ENCODE peak calls at places on chromosome 15, in five cellular contexts. A, W, F, J and D are unnamed samples.
A peak's percentile ranks its signal among the peaks of the same experiment; 100 is the strongest.

GRCh38 chr15:60673918-60674558 is 195.1 kb upstream of the ICE2 start:
- DNase-seq in W (peak; percentile 66), A (no peak), F (peak; percentile 96), J (peak; percentile 96), D (no peak)

GRCh38 chr15:85800460-85801123 is 5.9 kb upstream of the KLHL25 start:
- DNase-seq in F (peak; percentile 61), W (peak; percentile 73), A (no peak), J (peak; percentile 43), D (peak; percentile 59)

GRCh38 chr15:75835990-75836952 is 7.0 kb upstream of the UBE2Q2 start:
- DNase-seq in J (peak; percentile 26), W (no peak), A (no peak), F (no peak), D (no peak)

GRCh38 chr15:63198752-63199250 is 9.4 kb downstream of the RAB8B start:
- DNase-seq in J (peak; percentile 66), W (no peak), F (peak; percentile 69), A (no peak), D (no peak)

GRCh38 chr15:58980351-58980939 is 7.0 kb upstream of the RNF111 start:
- DNase-seq in A (no peak), J (peak; percentile 53), F (peak; percentile 56), W (no peak), D (no peak)

GRCh38 chr15:32803631-32804030 is 85.8 kb downstream of the GREM1 start:
- DNase-seq in W (no peak), J (peak; percentile 35), A (no peak), F (peak; percentile 56), D (no peak)

GRCh38 chr15:29900237-29901189 is 78.2 kb upstream of the TJP1 start:
- DNase-seq in A (no peak), J (no peak), W (no peak), F (no peak), D (no peak)

GRCh38 chr15:69075467-69075866 is 61.0 kb downstream of the NOX5 start:
- DNase-seq in F (no peak), J (no peak), W (no peak), A (no peak), D (no peak)

GRCh38 chr15:31215490-31216209 is 111.0 kb upstream of the KLF13 start:
- DNase-seq in W (peak; percentile 66), J (peak; percentile 65), A (peak; percentile 59), F (no peak), D (peak; percentile 82)
- H3K18ac ChIP-seq in W (peak overlapping the region; percentile 7), J (peak overlapping the region; percentile 85), A (peak overlapping the region; percentile 94), F (no peak overlapping the region), D (no peak overlapping the region)

GRCh38 chr15:77063249-77063648 is 7.7 kb downstream of the TSPAN3 start:
- DNase-seq in F (no peak), A (no peak), J (no peak), W (no peak), D (no peak)
- H3K4me1 ChIP-seq in F (peaks cover 15% of the 10 kb centered on the region), A (peaks cover 10% of the 10 kb centered on the region), J (peaks cover 4% of the 10 kb centered on the region), W (no peaks in the 10 kb centered on the region), D (no peaks in the 10 kb centered on the region)

GRCh38 chr15:98649621-98649995 is 1.3 kb downstream of the IGF1R start:
- DNase-seq in W (no peak), F (no peak), J (peak; percentile 67), A (no peak), D (no peak)
- H3K18ac ChIP-seq in W (peak overlapping the region; percentile 92), F (peak overlapping the region; percentile 77), J (peak overlapping the region; percentile 98), A (peak overlapping the region; percentile 99), D (no peak overlapping the region)

DNA sequence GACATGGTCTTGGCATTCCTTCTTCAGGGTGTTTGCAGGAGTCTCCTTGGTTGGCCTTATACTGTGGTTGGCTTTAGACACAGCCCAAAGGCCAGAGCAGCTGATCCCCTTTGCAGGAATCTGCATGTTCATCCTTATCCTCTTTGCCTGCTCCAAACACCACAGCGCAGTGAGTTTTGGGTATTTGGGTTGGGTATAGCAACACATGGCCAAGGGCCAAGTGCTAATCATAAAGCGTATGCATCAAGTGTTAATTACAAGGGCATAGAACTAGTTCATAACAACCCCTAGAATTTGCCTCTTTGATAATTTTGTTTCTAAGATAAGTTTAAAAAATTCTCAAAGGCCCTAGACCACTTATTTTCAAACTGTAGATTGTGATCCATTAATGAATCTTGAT is 11.8 kb downstream of the SLC28A2 start:
- DNase-seq in F (no peak), J (no peak), A (no peak), W (no peak), D (no peak)
- H3K4me1 ChIP-seq in F (no peaks in the 10 kb centered on the region), J (no peaks in the 10 kb centered on the region), A (no peaks in the 10 kb centered on the region), W (no peaks in the 10 kb centered on the region), D (no peaks in the 10 kb centered on the region)

GRCh38 chr15:77624868-77625267 is 7.8 kb downstream of the LINGO1 start:
- DNase-seq in W (no peak), J (no peak), F (no peak), A (no peak), D (no peak)

GRCh38 chr15:77625376-77625775 is 7.3 kb downstream of the LINGO1 start:
- DNase-seq in F (no peak), A (no peak), W (no peak), J (no peak), D (no peak)

GRCh38 chr15:77623008-77623877 is 9.5 kb downstream of the LINGO1 start:
- DNase-seq in W (peak; percentile 89), F (no peak), J (peak; percentile 25), A (no peak), D (no peak)

GRCh38 chr15:77622212-77622941 is 10.3 kb downstream of the LINGO1 start:
- DNase-seq in W (peak; percentile 48), J (peak; percentile 28), F (no peak), A (no peak), D (peak; percentile 55)

GRCh38 chr15:77623878-77624524 is 8.7 kb downstream of the LINGO1 start:
- DNase-seq in J (peak; percentile 16), W (no peak), F (no peak), A (no peak), D (no peak)
- H3K18ac ChIP-seq in J (peak overlapping the region; percentile 62), W (no peak overlapping the region), F (no peak overlapping the region), A (peak overlapping the region; percentile 83), D (peak overlapping the region; percentile 52)

GRCh38 chr15:73628102-73628501 is 5.1 kb downstream of the NPTN start:
- DNase-seq in W (no peak), A (no peak), F (no peak), J (no peak), D (no peak)
- H3K4me1 ChIP-seq in W (peaks cover 3% of the 10 kb centered on the region), A (peaks cover 20% of the 10 kb centered on the region), F (peaks cover 8% of the 10 kb centered on the region), J (peaks cover 1% of the 10 kb centered on the region), D (peaks cover 8% of the 10 kb centered on the region)